ENCODE peak calls at places on chromosomes 6 and 20, in eight cellular contexts. One of them, this sample, is unnamed.
A peak's percentile ranks its signal among the peaks of the same experiment; 100 is the strongest.

GRCh38 chr6:146028250-146028789 is 542 bp upstream of the GRM1 start:
- DNase-seq in choroid plexus epithelial cell: peak; percentile 67
- DNase-seq in SK-N-SH: peak; percentile 58
- DNase-seq in breast epithelium: no peak
- DNase-seq in stomach: peak; percentile 55
- DNase-seq in neural progenitor cell: peak; percentile 89
- DNase-seq in uterus: no peak
- DNase-seq in cardiac muscle cell: peak; percentile 75
- DNase-seq in this sample: no peak

GRCh38 chr20:10352934-10353866 is 80.8 kb downstream of the MKKS start:
- DNase-seq in choroid plexus epithelial cell: peak; percentile 87
- DNase-seq in SK-N-SH: no peak
- DNase-seq in breast epithelium: no peak
- DNase-seq in stomach: no peak
- DNase-seq in neural progenitor cell: peak; percentile 19
- DNase-seq in uterus: no peak
- DNase-seq in cardiac muscle cell: peak; percentile 81
- DNase-seq in this sample: no peak

GRCh38 chr6:109187399-109188114 is 92.2 kb downstream of the CEP57L1 start:
- DNase-seq in choroid plexus epithelial cell: peak; percentile 58
- DNase-seq in SK-N-SH: peak; percentile 54
- DNase-seq in breast epithelium: peak; percentile 56
- DNase-seq in stomach: peak; percentile 69
- DNase-seq in neural progenitor cell: peak; percentile 66
- DNase-seq in uterus: peak; percentile 21
- DNase-seq in cardiac muscle cell: peak; percentile 53
- DNase-seq in this sample: no peak

GRCh38 chr6:159134701-159135364 is 34.4 kb upstream of the FNDC1 start:
- DNase-seq in choroid plexus epithelial cell: peak; percentile 69
- DNase-seq in SK-N-SH: peak; percentile 78
- DNase-seq in breast epithelium: no peak
- DNase-seq in stomach: peak; percentile 80
- DNase-seq in neural progenitor cell: peak; percentile 76
- DNase-seq in uterus: peak; percentile 38
- DNase-seq in cardiac muscle cell: peak; percentile 69
- DNase-seq in this sample: peak; percentile 72

GRCh38 chr6:96862560-96862959 is 25.3 kb upstream of the GPR63 start:
- DNase-seq in choroid plexus epithelial cell: no peak
- DNase-seq in SK-N-SH: peak; percentile 19
- DNase-seq in breast epithelium: no peak
- DNase-seq in stomach: no peak
- DNase-seq in neural progenitor cell: no peak
- DNase-seq in uterus: no peak
- DNase-seq in cardiac muscle cell: no peak
- DNase-seq in this sample: no peak

GRCh38 chr6:139577124-139577800 is 202.8 kb upstream of the CITED2 start:
- DNase-seq in choroid plexus epithelial cell: no peak
- DNase-seq in SK-N-SH: no peak
- DNase-seq in breast epithelium: no peak
- DNase-seq in stomach: no peak
- DNase-seq in neural progenitor cell: no peak
- DNase-seq in uterus: no peak
- DNase-seq in cardiac muscle cell: no peak
- DNase-seq in this sample: no peak

GRCh38 chr6:6678185-6678671 is 89.7 kb downstream of the LY86 start:
- DNase-seq in choroid plexus epithelial cell: peak; percentile 58
- DNase-seq in SK-N-SH: no peak
- DNase-seq in breast epithelium: no peak
- DNase-seq in stomach: no peak
- DNase-seq in neural progenitor cell: no peak
- DNase-seq in uterus: no peak
- DNase-seq in cardiac muscle cell: peak; percentile 38
- DNase-seq in this sample: no peak

GRCh38 chr20:46683939-46684750 is 5.1 kb downstream of the TP53RK start:
- DNase-seq in choroid plexus epithelial cell: peak; percentile 87
- DNase-seq in SK-N-SH: no peak
- DNase-seq in breast epithelium: no peak
- DNase-seq in stomach: peak; percentile 67
- DNase-seq in neural progenitor cell: peak; percentile 81
- DNase-seq in uterus: peak; percentile 51
- DNase-seq in cardiac muscle cell: peak; percentile 84
- DNase-seq in this sample: no peak

GRCh38 chr6:101344885-101345284 is 48.6 kb upstream of the GRIK2 start:
- DNase-seq in choroid plexus epithelial cell: no peak
- DNase-seq in SK-N-SH: no peak
- DNase-seq in breast epithelium: no peak
- DNase-seq in stomach: no peak
- DNase-seq in neural progenitor cell: no peak
- DNase-seq in uterus: no peak
- DNase-seq in cardiac muscle cell: no peak
- DNase-seq in this sample: no peak

GRCh38 chr6:36848658-36849441 is 9.6 kb upstream of the CPNE5 start:
- DNase-seq in choroid plexus epithelial cell: no peak
- DNase-seq in SK-N-SH: peak; percentile 51
- DNase-seq in breast epithelium: no peak
- DNase-seq in stomach: peak; percentile 80
- DNase-seq in neural progenitor cell: peak; percentile 91
- DNase-seq in uterus: peak; percentile 43
- DNase-seq in cardiac muscle cell: peak; percentile 73
- DNase-seq in this sample: no peak

GRCh38 chr20:18794428-18794787 is 19.2 kb upstream of the SCP2D1 start:
- DNase-seq in choroid plexus epithelial cell: no peak
- DNase-seq in SK-N-SH: no peak
- DNase-seq in breast epithelium: no peak
- DNase-seq in stomach: no peak
- DNase-seq in neural progenitor cell: no peak
- DNase-seq in uterus: no peak
- DNase-seq in cardiac muscle cell: no peak
- DNase-seq in this sample: no peak

GRCh38 chr6:21593927-21594421 is 423 bp downstream of the SOX4 start:
- DNase-seq in choroid plexus epithelial cell: peak; percentile 86
- DNase-seq in SK-N-SH: peak; percentile 41
- DNase-seq in breast epithelium: no peak
- DNase-seq in stomach: peak; percentile 34
- DNase-seq in neural progenitor cell: peak; percentile 70
- DNase-seq in uterus: peak; percentile 45
- DNase-seq in cardiac muscle cell: peak; percentile 74
- DNase-seq in this sample: no peak

GRCh38 chr6:158448856-158449255 is 111.0 kb upstream of the TMEM181 start:
- DNase-seq in choroid plexus epithelial cell: no peak
- DNase-seq in SK-N-SH: no peak
- DNase-seq in breast epithelium: no peak
- DNase-seq in stomach: no peak
- DNase-seq in neural progenitor cell: no peak
- DNase-seq in uterus: no peak
- DNase-seq in cardiac muscle cell: no peak
- DNase-seq in this sample: no peak

GRCh38 chr6:116562614-116563013 is 8.7 kb upstream of the RWDD1 start:
- DNase-seq in choroid plexus epithelial cell: no peak
- DNase-seq in SK-N-SH: no peak
- DNase-seq in breast epithelium: no peak
- DNase-seq in stomach: no peak
- DNase-seq in neural progenitor cell: no peak
- DNase-seq in uterus: no peak
- DNase-seq in cardiac muscle cell: peak; percentile 77
- DNase-seq in this sample: no peak

GRCh38 chr6:113857565-113858066 is 471 bp downstream of the MARCKS start:
- DNase-seq in choroid plexus epithelial cell: peak; percentile 41
- DNase-seq in SK-N-SH: peak; percentile 60
- DNase-seq in breast epithelium: no peak
- DNase-seq in stomach: peak; percentile 25
- DNase-seq in neural progenitor cell: peak; percentile 78
- DNase-seq in uterus: no peak
- DNase-seq in cardiac muscle cell: no peak
- DNase-seq in this sample: no peak

GRCh38 chr6:168130168-168130651 is 51.2 kb upstream of the FRMD1 start:
- DNase-seq in choroid plexus epithelial cell: no peak
- DNase-seq in SK-N-SH: no peak
- DNase-seq in breast epithelium: no peak
- DNase-seq in stomach: peak; percentile 49
- DNase-seq in neural progenitor cell: no peak
- DNase-seq in uterus: peak; percentile 9
- DNase-seq in cardiac muscle cell: no peak
- DNase-seq in this sample: no peak

DNA sequence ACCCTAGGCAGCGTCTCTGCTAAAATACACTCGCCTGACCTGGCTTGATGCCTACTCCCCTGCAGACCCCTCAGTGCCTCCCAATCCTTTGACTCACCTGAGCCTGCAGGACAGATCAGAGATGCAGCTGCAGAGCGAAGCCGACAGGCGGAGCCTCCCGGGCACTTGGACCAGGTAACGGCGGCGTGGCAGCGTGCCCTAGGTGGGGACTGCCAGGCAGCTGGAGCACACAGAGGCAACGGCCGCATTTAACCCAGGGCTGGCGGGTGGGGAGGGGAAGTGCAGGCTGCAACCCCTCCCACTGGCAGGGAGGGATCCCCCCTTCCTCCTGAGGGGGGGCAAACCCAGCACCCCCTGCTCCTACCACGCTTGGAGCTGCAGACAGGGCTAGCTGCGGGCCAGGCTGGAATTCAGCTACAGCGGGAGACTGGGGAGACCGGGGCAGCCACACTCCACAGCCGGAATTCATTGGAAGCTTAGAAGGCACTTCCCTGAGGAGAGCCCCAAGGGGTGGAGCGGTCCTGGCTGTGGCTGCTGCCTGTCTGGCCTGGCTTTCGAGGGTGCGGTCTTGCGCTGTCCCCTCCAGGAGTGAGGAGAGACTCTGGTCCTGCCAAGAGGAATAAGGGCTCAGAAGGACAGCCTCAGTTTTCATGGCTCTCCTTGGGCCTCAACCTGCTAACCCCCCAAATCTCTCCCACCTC is at the start of gene MATN4:
- DNase-seq in choroid plexus epithelial cell: no peak
- DNase-seq in SK-N-SH: no peak
- DNase-seq in breast epithelium: no peak
- DNase-seq in stomach: peak; percentile 77
- DNase-seq in neural progenitor cell: no peak
- DNase-seq in uterus: no peak
- DNase-seq in cardiac muscle cell: no peak
- DNase-seq in this sample: no peak
- TF ChIP-seq CTCF in choroid plexus epithelial cell: peak; percentile 5
- TF ChIP-seq CTCF in SK-N-SH: no peak
- TF ChIP-seq CTCF in breast epithelium: peak; percentile 42
- TF ChIP-seq CTCF in stomach: peak; percentile 37
- TF ChIP-seq CTCF in neural progenitor cell: no peak
- TF ChIP-seq CTCF in uterus: no peak
- TF ChIP-seq CTCF in cardiac muscle cell: no peak
- TF ChIP-seq CTCF in this sample: no peak

DNA sequence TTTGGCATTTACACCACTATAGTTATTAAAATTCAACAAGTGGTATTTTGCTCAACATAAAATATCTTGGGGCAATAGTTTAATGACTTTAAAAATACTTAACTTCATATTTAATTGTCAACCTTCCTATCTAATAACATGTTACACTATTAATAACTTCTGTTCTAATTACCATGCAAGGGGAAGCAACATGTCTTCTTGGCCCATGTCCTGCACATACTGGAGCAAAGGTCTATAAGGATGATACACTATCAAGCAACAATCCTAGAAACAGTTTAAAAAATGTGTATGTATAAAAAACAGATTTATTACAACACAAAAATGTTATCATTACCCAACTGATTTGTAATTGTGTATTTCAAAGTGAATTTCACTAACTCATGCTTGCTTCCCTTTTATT is 18.4 kb downstream of the CCNC start:
- DNase-seq in choroid plexus epithelial cell: no peak
- DNase-seq in SK-N-SH: no peak
- DNase-seq in breast epithelium: no peak
- DNase-seq in stomach: no peak
- DNase-seq in neural progenitor cell: no peak
- DNase-seq in uterus: no peak
- DNase-seq in cardiac muscle cell: no peak
- DNase-seq in this sample: no peak
- TF ChIP-seq CTCF in choroid plexus epithelial cell: no peak
- TF ChIP-seq CTCF in SK-N-SH: no peak
- TF ChIP-seq CTCF in breast epithelium: no peak
- TF ChIP-seq CTCF in stomach: no peak
- TF ChIP-seq CTCF in neural progenitor cell: no peak
- TF ChIP-seq CTCF in uterus: no peak
- TF ChIP-seq CTCF in cardiac muscle cell: no peak
- TF ChIP-seq CTCF in this sample: no peak

DNA sequence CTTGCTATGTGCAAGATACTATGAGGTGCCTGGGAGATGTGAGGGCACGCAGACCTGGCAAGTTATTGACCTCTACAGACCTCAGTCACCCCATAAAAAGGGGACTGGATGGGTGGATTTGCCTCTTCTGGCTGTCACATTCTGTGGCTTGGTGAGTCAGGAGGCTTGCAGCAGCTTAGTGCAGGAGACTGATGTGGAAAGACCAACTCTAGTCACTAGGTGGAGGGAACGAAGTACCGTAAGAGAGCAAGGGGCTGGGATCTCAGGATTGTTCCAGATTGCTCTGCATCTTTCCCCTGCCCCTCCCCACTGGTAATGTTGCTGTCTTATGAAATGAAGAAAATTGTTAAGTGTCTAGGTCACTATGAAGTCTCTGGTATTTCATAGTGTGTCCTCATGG is 3.3 kb downstream of the MAPRE1 start:
- DNase-seq in choroid plexus epithelial cell: peak; percentile 88
- DNase-seq in SK-N-SH: no peak
- DNase-seq in breast epithelium: no peak
- DNase-seq in stomach: no peak
- DNase-seq in neural progenitor cell: peak; percentile 16
- DNase-seq in uterus: no peak
- DNase-seq in cardiac muscle cell: peak; percentile 76
- DNase-seq in this sample: no peak
- TF ChIP-seq CTCF in choroid plexus epithelial cell: peak; percentile 47
- TF ChIP-seq CTCF in SK-N-SH: peak; percentile 8
- TF ChIP-seq CTCF in breast epithelium: no peak
- TF ChIP-seq CTCF in stomach: no peak
- TF ChIP-seq CTCF in neural progenitor cell: no peak
- TF ChIP-seq CTCF in uterus: no peak
- TF ChIP-seq CTCF in cardiac muscle cell: peak; percentile 24
- TF ChIP-seq CTCF in this sample: no peak

DNA sequence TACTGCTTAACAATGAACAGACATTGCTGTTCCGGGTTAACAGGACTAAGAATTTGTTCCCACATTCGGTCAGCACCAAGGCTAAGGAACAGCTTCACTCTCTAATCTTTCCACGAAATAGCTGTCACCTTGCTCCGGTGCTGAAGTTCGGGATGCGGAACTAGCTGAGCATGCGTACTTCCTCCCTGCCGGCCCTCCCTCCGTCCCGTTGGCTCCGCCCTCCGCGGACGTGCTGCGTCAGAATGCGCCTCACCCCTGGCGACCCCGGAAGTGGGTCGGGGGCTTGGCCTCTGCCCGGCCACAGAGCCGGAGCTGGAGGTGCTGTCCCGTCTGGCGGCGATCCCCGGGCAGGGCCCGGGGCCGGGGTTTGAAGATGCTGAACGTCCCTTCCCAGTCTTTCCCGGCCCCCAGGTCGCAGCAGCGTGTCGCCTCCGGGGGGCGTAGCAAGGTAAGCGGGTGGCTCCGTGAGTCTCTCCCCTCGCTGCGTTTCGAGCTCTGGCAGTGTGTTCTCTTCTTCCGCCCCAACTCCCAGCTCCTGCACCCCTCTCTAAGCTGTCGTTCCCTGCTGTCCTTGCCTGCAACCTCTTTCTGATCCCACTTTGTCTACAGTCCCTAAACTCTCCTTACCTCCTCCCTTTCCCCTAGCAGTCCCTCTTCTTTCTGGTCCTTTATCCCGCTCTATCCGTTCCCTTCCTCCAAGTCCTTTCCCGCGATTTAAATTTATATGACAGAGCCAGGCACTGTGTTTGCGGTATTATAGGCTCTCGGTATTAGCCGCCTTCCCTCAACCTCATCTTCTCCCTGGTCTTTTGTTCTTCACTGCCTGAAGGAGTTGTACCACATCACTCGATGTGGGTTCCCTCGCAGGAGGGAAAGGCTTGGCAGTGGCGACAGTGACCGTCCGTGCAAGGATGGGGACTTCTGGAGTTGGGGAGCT is at the start of gene CYB5R4:
- DNase-seq in choroid plexus epithelial cell: peak; percentile 97
- DNase-seq in SK-N-SH: peak; percentile 96
- DNase-seq in breast epithelium: peak; percentile 94
- DNase-seq in stomach: peak; percentile 95
- DNase-seq in neural progenitor cell: peak; percentile 98
- DNase-seq in uterus: peak; percentile 92
- DNase-seq in cardiac muscle cell: peak; percentile 97
- DNase-seq in this sample: peak; percentile 72
- TF ChIP-seq CTCF in choroid plexus epithelial cell: peak; percentile 64
- TF ChIP-seq CTCF in SK-N-SH: peak; percentile 59
- TF ChIP-seq CTCF in breast epithelium: no peak
- TF ChIP-seq CTCF in stomach: peak; percentile 36
- TF ChIP-seq CTCF in neural progenitor cell: peak; percentile 51
- TF ChIP-seq CTCF in uterus: peak; percentile 39
- TF ChIP-seq CTCF in cardiac muscle cell: peak; percentile 63
- TF ChIP-seq CTCF in this sample: no peak

This sample was measured in omental fat pad.